ENCODE peak calls at places on chromosomes 6 and 20, in ten cellular contexts. B is activated CD4-positive, alpha-beta T cell treated with anti-CD3 and anti-CD28 coated beads, Interleukin-2, amount 50 U/mL, for 1 hour; R is hepatocyte; E is amniotic stem cell; O is fibroblast of pulmonary artery; P is GM04504; F is PC-3; K is stimulated activated CD4-positive, alpha-beta T cell treated with anti-CD3 and anti-CD28 coated beads, TNF-alpha, amount 100 ng/mL, for 48 hours; Y is cardiac fibroblast; S is NT2/D1. C is an unnamed sample.

GRCh38 chr6:127392301-127392700 is 48.9 kb upstream of the ECHDC1 start:
- DNase-seq in B (no peak), R (no peak), E (no peak), O (no peak), P (no peak), F (no peak), K (no peak), Y (no peak), S (no peak), C (no peak)

GRCh38 chr20:51083447-51083846 is 60.5 kb upstream of the KCNG1 start:
- DNase-seq in B (no peak), R (no peak), E (no peak), O (no peak), P (no peak), F (no peak), K (no peak), Y (no peak), S (no peak), C (no peak)

GRCh38 chr6:14129572-14129971 is 12.0 kb downstream of the CD83 start:
- DNase-seq in B (no peak), R (peak; percentile 84), E (peak; percentile 6), O (peak; percentile 82), P (peak; percentile 24), F (peak; percentile 65), K (no peak), Y (peak; percentile 77), S (peak; percentile 61), C (peak; percentile 82)

GRCh38 chr6:122692175-122692598 is 82.0 kb downstream of the PKIB start:
- DNase-seq in B (no peak), R (no peak), E (no peak), O (peak; percentile 46), P (peak; percentile 3), F (peak; percentile 44), K (no peak), Y (peak; percentile 24), S (no peak), C (peak; percentile 93)

GRCh38 chr6:147204843-147205311 is 660 bp downstream of the STXBP5 start:
- DNase-seq in B (no peak), R (no peak), E (no peak), O (no peak), P (no peak), F (peak; percentile 50), K (no peak), Y (no peak), S (no peak), C (peak; percentile 37)

GRCh38 chr20:64119681-64120341 is 12.4 kb upstream of the NPBWR2 start:
- DNase-seq in B (no peak), R (no peak), E (no peak), O (peak; percentile 7), P (no peak), F (no peak), K (no peak), Y (no peak), S (no peak), C (peak; percentile 4)

GRCh38 chr6:108788416-108788815 is 59.8 kb upstream of the ARMC2 start:
- DNase-seq in B (no peak), R (no peak), E (no peak), O (no peak), P (no peak), F (no peak), K (no peak), Y (no peak), S (no peak), C (no peak)

GRCh38 chr6:151330130-151330715 is 61.1 kb downstream of the ZBTB2 start:
- DNase-seq in B (no peak), R (peak; percentile 54), E (peak; percentile 33), O (peak; percentile 74), P (peak; percentile 57), F (no peak), K (no peak), Y (peak; percentile 69), S (no peak), C (peak; percentile 91)

GRCh38 chr20:44946266-44946852 is 13.8 kb downstream of the TOMM34 start:
- DNase-seq in B (no peak), R (no peak), E (no peak), O (no peak), P (no peak), F (no peak), K (no peak), Y (no peak), S (no peak), C (no peak)

GRCh38 chr6:36616888-36617521 is 22.8 kb downstream of the SRSF3 start:
- DNase-seq in B (no peak), R (no peak), E (no peak), O (no peak), P (no peak), F (peak; percentile 95), K (no peak), Y (no peak), S (no peak), C (no peak)